ENCODE peak calls at places on chromosomes 5 and 9, in five cellular contexts. One of them, this sample, is unnamed.

GRCh38 chr5:92749943-92750342 is 831.1 kb downstream of the NR2F1-AS1 start:
- DNase-seq in AG10803: no peak
- DNase-seq in fibroblast of lung: peak
- DNase-seq in breast epithelium: no peak
- DNase-seq in neural progenitor cell: peak
- DNase-seq in this sample: no peak

GRCh38 chr9:137141050-137141810 is 2.3 kb downstream of the GRIN1 start:
- DNase-seq in AG10803: no peak
- DNase-seq in fibroblast of lung: no peak
- DNase-seq in breast epithelium: no peak
- DNase-seq in neural progenitor cell: no peak
- DNase-seq in this sample: no peak

GRCh38 chr9:128276574-128277270 is 646 bp downstream of the SWI5 start:
- DNase-seq in AG10803: peak
- DNase-seq in fibroblast of lung: peak
- DNase-seq in breast epithelium: no peak
- DNase-seq in neural progenitor cell: peak
- DNase-seq in this sample: no peak

GRCh38 chr9:114893622-114894021 is 36.8 kb downstream of the TNFSF8 start:
- DNase-seq in AG10803: no peak
- DNase-seq in fibroblast of lung: peak
- DNase-seq in breast epithelium: no peak
- DNase-seq in neural progenitor cell: no peak
- DNase-seq in this sample: no peak

GRCh38 chr5:78813906-78814518 is 165.4 kb upstream of the LHFPL2 start:
- DNase-seq in AG10803: peak
- DNase-seq in fibroblast of lung: peak
- DNase-seq in breast epithelium: no peak
- DNase-seq in neural progenitor cell: no peak
- DNase-seq in this sample: no peak

GRCh38 chr9:137731947-137732813 is 113.4 kb downstream of the EHMT1 start:
- DNase-seq in AG10803: no peak
- DNase-seq in fibroblast of lung: no peak
- DNase-seq in breast epithelium: no peak
- DNase-seq in neural progenitor cell: no peak
- DNase-seq in this sample: no peak

GRCh38 chr5:128081111-128081865 is 2.3 kb upstream of the SLC12A2 start:
- DNase-seq in AG10803: no peak
- DNase-seq in fibroblast of lung: peak
- DNase-seq in breast epithelium: no peak
- DNase-seq in neural progenitor cell: peak
- DNase-seq in this sample: no peak

GRCh38 chr9:69120380-69121154 is 53.5 kb upstream of the TJP2 start:
- DNase-seq in AG10803: no peak
- DNase-seq in fibroblast of lung: peak
- DNase-seq in breast epithelium: peak
- DNase-seq in neural progenitor cell: peak
- DNase-seq in this sample: peak

GRCh38 chr9:83138422-83139135 is 75.6 kb upstream of the RASEF start:
- DNase-seq in AG10803: no peak
- DNase-seq in fibroblast of lung: no peak
- DNase-seq in breast epithelium: no peak
- DNase-seq in neural progenitor cell: no peak
- DNase-seq in this sample: no peak

GRCh38 chr5:148951612-148952011 is 111.2 kb downstream of the SH3TC2 start:
- DNase-seq in AG10803: no peak
- DNase-seq in fibroblast of lung: no peak
- DNase-seq in breast epithelium: no peak
- DNase-seq in neural progenitor cell: no peak
- DNase-seq in this sample: no peak

GRCh38 chr9:75181748-75182147 is 93.4 kb downstream of the OSTF1 start:
- DNase-seq in AG10803: no peak
- DNase-seq in fibroblast of lung: peak
- DNase-seq in breast epithelium: no peak
- DNase-seq in neural progenitor cell: no peak
- DNase-seq in this sample: no peak

GRCh38 chr5:61409568-61409967 is 77.5 kb downstream of the ZSWIM6 start:
- DNase-seq in AG10803: peak
- DNase-seq in fibroblast of lung: peak
- DNase-seq in breast epithelium: no peak
- DNase-seq in neural progenitor cell: no peak
- DNase-seq in this sample: no peak

GRCh38 chr5:33513786-33514185 is 73.0 kb downstream of the TARS1 start:
- DNase-seq in AG10803: peak
- DNase-seq in fibroblast of lung: no peak
- DNase-seq in breast epithelium: no peak
- DNase-seq in neural progenitor cell: no peak
- DNase-seq in this sample: no peak

GRCh38 chr9:86303316-86303975 is 21.1 kb upstream of the ISCA1 start:
- DNase-seq in AG10803: no peak
- DNase-seq in fibroblast of lung: peak
- DNase-seq in breast epithelium: no peak
- DNase-seq in neural progenitor cell: no peak
- DNase-seq in this sample: no peak

GRCh38 chr5:93572101-93572772 is 8.8 kb downstream of the NR2F1-AS1 start:
- DNase-seq in AG10803: peak
- DNase-seq in fibroblast of lung: no peak
- DNase-seq in breast epithelium: no peak
- DNase-seq in neural progenitor cell: peak
- DNase-seq in this sample: no peak

GRCh38 chr5:10192309-10192708 is 57.4 kb downstream of the ATPSCKMT start:
- DNase-seq in AG10803: peak
- DNase-seq in fibroblast of lung: peak
- DNase-seq in breast epithelium: no peak
- DNase-seq in neural progenitor cell: no peak
- DNase-seq in this sample: no peak

GRCh38 chr5:173474881-173475287 is 141.6 kb downstream of the BOD1 start:
- DNase-seq in AG10803: peak
- DNase-seq in fibroblast of lung: peak
- DNase-seq in breast epithelium: no peak
- DNase-seq in neural progenitor cell: no peak
- DNase-seq in this sample: no peak

GRCh38 chr5:116763987-116764866 is 189.6 kb upstream of the SEMA6A start:
- DNase-seq in AG10803: no peak
- DNase-seq in fibroblast of lung: no peak
- DNase-seq in breast epithelium: no peak
- DNase-seq in neural progenitor cell: no peak
- DNase-seq in this sample: no peak

GRCh38 chr5:95728494-95729114 is 2.5 kb upstream of the RHOBTB3 start:
- DNase-seq in AG10803: no peak
- DNase-seq in fibroblast of lung: peak
- DNase-seq in breast epithelium: no peak
- DNase-seq in neural progenitor cell: no peak
- DNase-seq in this sample: no peak

GRCh38 chr9:132769895-132770774 is 99.9 kb downstream of the GTF3C4 start:
- DNase-seq in AG10803: peak
- DNase-seq in fibroblast of lung: peak
- DNase-seq in breast epithelium: no peak
- DNase-seq in neural progenitor cell: peak
- DNase-seq in this sample: peak
- H3K4me3 ChIP-seq in AG10803: peak
- H3K4me3 ChIP-seq in fibroblast of lung: peak
- H3K4me3 ChIP-seq in breast epithelium: peak
- H3K4me3 ChIP-seq in neural progenitor cell: peak
- H3K4me3 ChIP-seq in this sample: peak

DNA sequence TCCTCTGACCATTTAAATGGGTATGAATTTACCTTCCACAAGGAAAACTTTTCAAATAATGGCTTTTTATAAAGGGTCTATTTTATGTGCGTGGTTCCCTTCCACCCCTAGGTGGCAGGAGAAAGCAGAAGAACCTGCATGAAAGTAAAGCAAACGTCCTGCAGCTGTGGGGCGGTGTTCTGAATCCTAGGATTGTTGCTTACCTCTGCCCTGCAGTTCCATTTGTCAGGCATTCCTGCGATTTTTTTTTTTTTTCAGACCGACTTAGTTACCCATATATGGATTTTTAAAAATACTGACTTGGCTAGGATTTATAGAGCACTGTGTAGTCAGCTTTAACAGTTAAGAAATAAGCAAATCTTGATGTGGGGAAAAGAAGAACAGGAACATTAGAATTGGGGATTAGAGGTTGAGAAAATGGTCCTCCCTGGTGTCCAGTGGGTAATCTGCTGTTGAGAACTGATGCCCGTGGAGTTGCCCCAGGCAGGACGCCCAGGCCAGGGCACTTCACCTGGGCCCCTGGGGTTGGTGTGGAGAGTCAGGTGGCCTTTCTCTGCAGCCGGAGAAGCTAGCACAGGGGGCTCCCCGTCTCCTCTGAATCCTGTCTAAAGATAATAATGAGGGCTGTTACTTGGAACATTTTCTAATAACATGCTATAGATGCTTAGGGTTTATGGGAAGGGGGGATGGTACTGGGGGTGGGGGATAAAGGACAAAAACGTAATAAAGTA is 30.4 kb upstream of the LTC4S start:
- DNase-seq in AG10803: peak
- DNase-seq in fibroblast of lung: peak
- DNase-seq in breast epithelium: no peak
- DNase-seq in neural progenitor cell: peak
- DNase-seq in this sample: peak
- H3K4me3 ChIP-seq in AG10803: no peak
- H3K4me3 ChIP-seq in fibroblast of lung: no peak
- H3K4me3 ChIP-seq in breast epithelium: no peak
- H3K4me3 ChIP-seq in neural progenitor cell: no peak
- H3K4me3 ChIP-seq in this sample: no peak

GRCh38 chr9:38062498-38063362 is 6.3 kb downstream of the SHB start:
- DNase-seq in AG10803: peak
- DNase-seq in fibroblast of lung: peak
- DNase-seq in breast epithelium: no peak
- DNase-seq in neural progenitor cell: no peak
- DNase-seq in this sample: no peak

GRCh38 chr9:38060688-38061087 is 8.3 kb downstream of the SHB start:
- DNase-seq in AG10803: no peak
- DNase-seq in fibroblast of lung: no peak
- DNase-seq in breast epithelium: no peak
- DNase-seq in neural progenitor cell: no peak
- DNase-seq in this sample: no peak

GRCh38 chr9:38063363-38063707 is 5.7 kb downstream of the SHB start:
- DNase-seq in AG10803: no peak
- DNase-seq in fibroblast of lung: no peak
- DNase-seq in breast epithelium: no peak
- DNase-seq in neural progenitor cell: no peak
- DNase-seq in this sample: no peak

GRCh38 chr9:38061326-38061947 is 7.6 kb downstream of the SHB start:
- DNase-seq in AG10803: peak
- DNase-seq in fibroblast of lung: no peak
- DNase-seq in breast epithelium: no peak
- DNase-seq in neural progenitor cell: no peak
- DNase-seq in this sample: no peak

GRCh38 chr9:38062106-38062497 is 6.9 kb downstream of the SHB start:
- DNase-seq in AG10803: no peak
- DNase-seq in fibroblast of lung: no peak
- DNase-seq in breast epithelium: no peak
- DNase-seq in neural progenitor cell: no peak
- DNase-seq in this sample: no peak
- H3K4me3 ChIP-seq in AG10803: no peak
- H3K4me3 ChIP-seq in fibroblast of lung: no peak
- H3K4me3 ChIP-seq in breast epithelium: no peak
- H3K4me3 ChIP-seq in neural progenitor cell: no peak
- H3K4me3 ChIP-seq in this sample: no peak

GRCh38 chr9:110101531-110102161 is 106.3 kb downstream of the C9orf152 start:
- DNase-seq in AG10803: peak
- DNase-seq in fibroblast of lung: no peak
- DNase-seq in breast epithelium: no peak
- DNase-seq in neural progenitor cell: no peak
- DNase-seq in this sample: no peak

GRCh38 chr9:110106698-110107097 is 101.3 kb downstream of the C9orf152 start:
- DNase-seq in AG10803: no peak
- DNase-seq in fibroblast of lung: no peak
- DNase-seq in breast epithelium: no peak
- DNase-seq in neural progenitor cell: peak
- DNase-seq in this sample: no peak

GRCh38 chr9:110103257-110103656 is 104.7 kb downstream of the C9orf152 start:
- DNase-seq in AG10803: no peak
- DNase-seq in fibroblast of lung: no peak
- DNase-seq in breast epithelium: no peak
- DNase-seq in neural progenitor cell: no peak
- DNase-seq in this sample: no peak

GRCh38 chr9:110105107-110105506 is 102.9 kb downstream of the C9orf152 start:
- DNase-seq in AG10803: peak
- DNase-seq in fibroblast of lung: peak
- DNase-seq in breast epithelium: no peak
- DNase-seq in neural progenitor cell: no peak
- DNase-seq in this sample: no peak

GRCh38 chr9:110104201-110104845 is 103.6 kb downstream of the C9orf152 start:
- DNase-seq in AG10803: peak
- DNase-seq in fibroblast of lung: peak
- DNase-seq in breast epithelium: no peak
- DNase-seq in neural progenitor cell: no peak
- DNase-seq in this sample: no peak
- H3K4me3 ChIP-seq in AG10803: no peak
- H3K4me3 ChIP-seq in fibroblast of lung: no peak
- H3K4me3 ChIP-seq in breast epithelium: no peak
- H3K4me3 ChIP-seq in neural progenitor cell: no peak
- H3K4me3 ChIP-seq in this sample: no peak

GRCh38 chr5:176132471-176133288 is 105.5 kb upstream of the SIMC1 start:
- DNase-seq in AG10803: no peak
- DNase-seq in fibroblast of lung: no peak
- DNase-seq in breast epithelium: no peak
- DNase-seq in neural progenitor cell: no peak
- DNase-seq in this sample: no peak
- H3K4me3 ChIP-seq in AG10803: no peak
- H3K4me3 ChIP-seq in fibroblast of lung: no peak
- H3K4me3 ChIP-seq in breast epithelium: peak
- H3K4me3 ChIP-seq in neural progenitor cell: no peak
- H3K4me3 ChIP-seq in this sample: no peak

GRCh38 chr9:99126312-99126711 is 21.4 kb downstream of the TGFBR1 start:
- DNase-seq in AG10803: no peak
- DNase-seq in fibroblast of lung: no peak
- DNase-seq in breast epithelium: no peak
- DNase-seq in neural progenitor cell: no peak
- DNase-seq in this sample: no peak
- H3K4me3 ChIP-seq in AG10803: no peak
- H3K4me3 ChIP-seq in fibroblast of lung: no peak
- H3K4me3 ChIP-seq in breast epithelium: no peak
- H3K4me3 ChIP-seq in neural progenitor cell: no peak
- H3K4me3 ChIP-seq in this sample: no peak